ENCODE peak calls at places on chromosomes 4 and X, in six cellular contexts. K, P, O, U, F and Z are unnamed samples.
A peak's percentile ranks its signal among the peaks of the same experiment; 100 is the strongest.

GRCh38 chr4:176123710-176124407 is 58.2 kb downstream of the WDR17 start:
- DNase-seq in P (no peak), O (no peak), F (no peak), K (no peak), U (peak; percentile 24), Z (no peak)

GRCh38 chr4:184503869-184504300 is 29.5 kb upstream of the IRF2 start:
- DNase-seq in K (no peak), P (no peak), F (no peak), U (no peak), O (no peak), Z (peak; percentile 82)

GRCh38 chr4:147831452-147832192 is 99.7 kb downstream of the ARHGAP10 start:
- DNase-seq in F (no peak), K (no peak), U (no peak), P (peak; percentile 66), O (no peak), Z (no peak)

GRCh38 chr4:89111833-89112563 is 665 bp downstream of the TIGD2 start:
- DNase-seq in K (no peak), F (no peak), P (no peak), U (peak; percentile 97), O (no peak), Z (no peak)

GRCh38 chr4:24573582-24573981 is 10.8 kb downstream of the DHX15 start:
- DNase-seq in O (no peak), U (no peak), F (no peak), P (no peak), K (no peak), Z (no peak)

GRCh38 chr4:188495169-188495568 is 355.9 kb downstream of the TRIML1 start:
- DNase-seq in F (no peak), K (no peak), U (no peak), P (no peak), O (no peak), Z (no peak)

GRCh38 chrX:108022491-108023089 is 22.3 kb upstream of the VSIG1 start:
- DNase-seq in P (no peak), K (no peak), F (no peak), U (no peak), O (no peak), Z (no peak)

GRCh38 chrX:72169008-72169728 is 12.4 kb upstream of the PIN4 start:
- DNase-seq in O (no peak), F (no peak), U (no peak), P (no peak), K (no peak), Z (no peak)

GRCh38 chrX:107574054-107574683 is 54.1 kb upstream of the PRPS1 start:
- DNase-seq in U (peak; percentile 79), P (no peak), O (no peak), F (no peak), K (no peak), Z (no peak)

GRCh38 chrX:129808829-129809745 is 29.3 kb downstream of the SASH3 start:
- DNase-seq in P (no peak), K (no peak), U (no peak), O (no peak), F (no peak), Z (no peak)

GRCh38 chrX:96982159-96982558 is 98.5 kb downstream of the RPA4 start:
- DNase-seq in F (no peak), K (no peak), O (no peak), U (no peak), P (no peak), Z (no peak)

GRCh38 chr4:56261027-56261426 is 126.3 kb downstream of the AASDH start:
- DNase-seq in U (no peak), F (no peak), P (no peak), K (no peak), O (no peak), Z (peak; percentile 47)

GRCh38 chrX:68440940-68441339 is 7.6 kb upstream of the OPHN1 start:
- DNase-seq in U (peak; percentile 12), K (peak; percentile 75), F (no peak), O (no peak), P (no peak), Z (no peak)

GRCh38 chr4:38802561-38803355 is 1.8 kb downstream of the TLR1 start:
- DNase-seq in U (no peak), O (no peak), P (no peak), K (no peak), F (no peak), Z (no peak)

GRCh38 chrX:47751670-47752069 is 85.0 kb upstream of the ZNF81 start:
- DNase-seq in P (no peak), O (no peak), F (no peak), U (no peak), K (no peak), Z (no peak)

GRCh38 chr4:169315530-169316306 is 45.0 kb upstream of the SH3RF1 start:
- DNase-seq in F (no peak), U (no peak), P (no peak), O (no peak), K (no peak), Z (peak; percentile 29)

GRCh38 chrX:2272337-2272736 is 228.4 kb downstream of the DHRSX start:
- DNase-seq in U (no peak), O (no peak), F (no peak), K (no peak), P (no peak), Z (no peak)

GRCh38 chr4:142331646-142332045 is 514.5 kb downstream of the INPP4B start:
- DNase-seq in P (no peak), K (no peak), F (no peak), U (no peak), O (no peak), Z (no peak)

GRCh38 chr4:174252412-174252811 is 31.1 kb downstream of the FBXO8 start:
- DNase-seq in K (no peak), O (no peak), U (no peak), F (no peak), P (no peak), Z (no peak)

GRCh38 chr4:108854781-108855180 is 91.9 kb upstream of the ETNPPL start:
- DNase-seq in K (no peak), U (no peak), P (no peak), O (no peak), F (no peak), Z (no peak)

GRCh38 chr4:151257704-151258103 is 19.3 kb upstream of the PRSS48 start:
- DNase-seq in U (no peak), F (no peak), O (no peak), P (no peak), K (no peak), Z (no peak)

GRCh38 chrX:129230850-129231512 is 292.3 kb downstream of the SMARCA1 start:
- DNase-seq in O (no peak), U (peak; percentile 75), P (no peak), F (no peak), K (no peak), Z (no peak)

GRCh38 chr4:52848255-52848654 is 13.9 kb upstream of the RASL11B start:
- DNase-seq in U (no peak), K (no peak), P (no peak), F (no peak), O (no peak), Z (no peak)

GRCh38 chr4:76783836-76784235 is 114.1 kb downstream of the SOWAHB start:
- DNase-seq in O (no peak), U (no peak), F (no peak), K (no peak), P (no peak), Z (no peak)

GRCh38 chr4:103207673-103208072 is 9.5 kb upstream of the CENPE start:
- DNase-seq in U (peak; percentile 48), P (no peak), K (no peak), F (peak; percentile 21), O (no peak), Z (no peak)

GRCh38 chrX:49269010-49269767 is 404 bp upstream of the PPP1R3F start:
- DNase-seq in F (peak; percentile 85), K (peak; percentile 95), O (peak; percentile 84), U (peak; percentile 94), P (peak; percentile 96), Z (peak; percentile 99)
- TF ChIP-seq POLR2A in F (peak; percentile 70), K (peak; percentile 58), O (peak; percentile 43), U (no peak), P (peak; percentile 35), Z (no peak)

DNA sequence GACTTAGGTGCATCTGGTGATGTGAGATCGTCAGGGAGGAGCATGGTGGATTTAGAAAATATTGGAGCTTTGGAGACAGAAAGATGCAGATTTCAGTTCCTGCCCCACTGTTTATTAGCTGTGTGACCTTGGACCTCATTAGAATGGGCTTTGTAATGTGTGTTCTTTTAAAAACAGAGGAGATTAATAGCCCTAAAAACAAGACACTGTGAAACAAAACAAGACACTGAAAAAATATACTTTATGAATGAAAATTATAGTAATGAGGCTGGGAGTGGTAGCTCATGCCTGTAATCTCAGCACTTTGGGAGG is 79.5 kb downstream of the EVC start:
- DNase-seq in K (no peak), F (no peak), U (no peak), P (no peak), O (no peak), Z (no peak)
- H3K36me3 ChIP-seq in K (no peaks in the 10 kb centered on the region), F (peaks cover 4% of the 10 kb centered on the region), U (peaks cover 10% of the 10 kb centered on the region), P (no peaks in the 10 kb centered on the region), O (no peaks in the 10 kb centered on the region), Z (peaks cover 30% of the 10 kb centered on the region)

DNA sequence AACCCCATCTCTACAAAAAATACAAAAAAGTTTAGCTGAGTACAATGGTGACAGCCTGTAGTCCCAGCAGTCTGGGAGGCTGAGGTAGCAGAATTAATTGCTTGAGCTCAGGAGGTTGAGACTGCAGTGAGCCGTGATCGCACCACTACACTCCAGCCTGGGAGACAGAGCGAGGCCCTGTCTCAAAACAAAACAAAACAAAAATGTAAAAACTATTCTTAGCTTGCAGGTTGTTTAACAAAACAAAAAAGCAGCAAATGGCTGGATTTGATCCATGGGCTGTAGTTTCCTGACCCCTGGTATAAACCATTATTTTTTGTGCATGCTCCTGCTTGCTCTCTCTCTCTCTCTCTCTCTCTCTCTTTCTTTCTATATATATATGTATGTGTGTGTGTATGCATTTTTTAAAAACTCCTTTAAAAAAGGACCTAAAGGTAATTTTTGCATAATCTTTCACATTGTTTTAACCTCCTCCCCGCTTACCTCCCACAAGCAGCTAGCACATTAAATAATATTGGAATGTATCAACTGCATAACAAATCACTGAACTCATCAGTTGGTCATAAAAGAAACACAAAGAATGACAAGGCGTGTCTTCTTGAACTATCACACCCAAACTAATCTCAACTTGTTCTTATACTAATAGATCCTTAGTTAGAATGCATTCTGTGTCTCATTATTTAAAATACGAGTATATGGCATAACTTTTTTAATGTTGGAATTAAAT is 4.8 kb downstream of the AREG start:
- DNase-seq in P (no peak), K (no peak), O (no peak), F (no peak), U (no peak), Z (no peak)
- TF ChIP-seq POLR2A in P (no peak), K (no peak), O (no peak), F (no peak), U (no peak), Z (no peak)

GRCh38 chrX:82451725-82452124 is 1056.4 kb upstream of the POU3F4 start:
- DNase-seq in O (no peak), F (no peak), U (no peak), P (no peak), K (no peak), Z (no peak)
- H3K36me3 ChIP-seq in O (no peaks in the 10 kb centered on the region), F (no peaks in the 10 kb centered on the region), U (no peaks in the 10 kb centered on the region), P (no peaks in the 10 kb centered on the region), K (no peaks in the 10 kb centered on the region), Z (no peaks in the 10 kb centered on the region)

GRCh38 chr4:139295317-139296299 is 5.7 kb upstream of the NAA15 start:
- DNase-seq in P (peak; percentile 93), O (peak; percentile 81), K (peak; percentile 96), U (peak; percentile 82), F (peak; percentile 79), Z (peak; percentile 100)
- TF ChIP-seq POLR2A in P (peak; percentile 34), O (no peak), K (peak; percentile 48), U (peak; percentile 79), F (no peak), Z (no peak)